ENCODE peak calls at places on chromosomes 6 and 20, in four cellular contexts. One of them, this sample, is unnamed.

GRCh38 chr6:3850451-3851203 is 1.5 kb downstream of the FAM50B start:
- DNase-seq in esophagus squamous epithelium: no peak
- DNase-seq in left ventricle myocardium inferior: no peak
- DNase-seq in fibroblast of pulmonary artery: no peak
- DNase-seq in this sample: no peak

GRCh38 chr20:17448071-17448470 is 83.1 kb downstream of the BFSP1 start:
- DNase-seq in esophagus squamous epithelium: no peak
- DNase-seq in left ventricle myocardium inferior: no peak
- DNase-seq in fibroblast of pulmonary artery: no peak
- DNase-seq in this sample: no peak

GRCh38 chr20:33667245-33668086 is 723 bp downstream of the ACTL10 start:
- DNase-seq in esophagus squamous epithelium: no peak
- DNase-seq in left ventricle myocardium inferior: peak
- DNase-seq in fibroblast of pulmonary artery: peak
- DNase-seq in this sample: no peak

GRCh38 chr20:59026904-59027745 is 5.0 kb downstream of the ATP5F1E start:
- DNase-seq in esophagus squamous epithelium: no peak
- DNase-seq in left ventricle myocardium inferior: no peak
- DNase-seq in fibroblast of pulmonary artery: no peak
- DNase-seq in this sample: no peak

GRCh38 chr6:71248306-71248705 is 40.3 kb upstream of the OGFRL1 start:
- DNase-seq in esophagus squamous epithelium: no peak
- DNase-seq in left ventricle myocardium inferior: no peak
- DNase-seq in fibroblast of pulmonary artery: peak
- DNase-seq in this sample: peak

GRCh38 chr6:56938634-56939294 is 16.1 kb upstream of the BEND6 start:
- DNase-seq in esophagus squamous epithelium: no peak
- DNase-seq in left ventricle myocardium inferior: no peak
- DNase-seq in fibroblast of pulmonary artery: peak
- DNase-seq in this sample: peak

GRCh38 chr6:125363360-125364121 is 61.8 kb upstream of the HDDC2 start:
- DNase-seq in esophagus squamous epithelium: no peak
- DNase-seq in left ventricle myocardium inferior: peak
- DNase-seq in fibroblast of pulmonary artery: peak
- DNase-seq in this sample: no peak

GRCh38 chr6:112370946-112371345 is 23.8 kb downstream of the RFPL4B start:
- DNase-seq in esophagus squamous epithelium: no peak
- DNase-seq in left ventricle myocardium inferior: no peak
- DNase-seq in fibroblast of pulmonary artery: no peak
- DNase-seq in this sample: no peak

GRCh38 chr6:24125980-24126379 is at the start of gene NRSN1:
- DNase-seq in esophagus squamous epithelium: no peak
- DNase-seq in left ventricle myocardium inferior: no peak
- DNase-seq in fibroblast of pulmonary artery: no peak
- DNase-seq in this sample: no peak
- H3K4me3 ChIP-seq in esophagus squamous epithelium: no peak
- H3K4me3 ChIP-seq in left ventricle myocardium inferior: peak
- H3K4me3 ChIP-seq in fibroblast of pulmonary artery: no peak
- H3K4me3 ChIP-seq in this sample: no peak

GRCh38 chr6:144139817-144140216 is 10.5 kb upstream of the STX11 start:
- DNase-seq in esophagus squamous epithelium: no peak
- DNase-seq in left ventricle myocardium inferior: no peak
- DNase-seq in fibroblast of pulmonary artery: no peak
- DNase-seq in this sample: no peak

GRCh38 chr6:144140859-144141258 is 9.5 kb upstream of the STX11 start:
- DNase-seq in esophagus squamous epithelium: no peak
- DNase-seq in left ventricle myocardium inferior: no peak
- DNase-seq in fibroblast of pulmonary artery: no peak
- DNase-seq in this sample: no peak

GRCh38 chr6:144143878-144144277 is 6.4 kb upstream of the STX11 start:
- DNase-seq in esophagus squamous epithelium: no peak
- DNase-seq in left ventricle myocardium inferior: no peak
- DNase-seq in fibroblast of pulmonary artery: no peak
- DNase-seq in this sample: no peak

GRCh38 chr6:144138542-144138941 is 11.8 kb upstream of the STX11 start:
- DNase-seq in esophagus squamous epithelium: no peak
- DNase-seq in left ventricle myocardium inferior: no peak
- DNase-seq in fibroblast of pulmonary artery: no peak
- DNase-seq in this sample: no peak

DNA sequence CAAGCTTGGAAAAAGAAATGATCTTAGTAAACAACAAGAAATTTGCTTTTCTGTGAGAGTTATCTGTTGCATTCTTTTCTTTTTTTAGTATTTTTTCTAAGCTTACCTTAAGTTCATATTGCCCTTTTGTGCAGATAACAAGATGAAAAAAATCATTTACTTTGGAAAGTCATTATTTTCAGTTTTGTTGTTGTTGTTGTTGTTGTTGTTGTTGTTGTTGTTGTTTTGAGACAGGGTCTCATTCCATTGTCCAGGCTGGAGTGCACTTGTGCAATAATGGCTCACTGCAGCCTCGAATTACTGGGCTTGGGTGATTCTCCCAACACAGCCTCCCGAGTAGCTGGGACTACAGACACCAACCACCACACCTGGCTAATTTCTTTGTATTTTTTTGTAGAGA is 8.8 kb upstream of the STX11 start:
- DNase-seq in esophagus squamous epithelium: no peak
- DNase-seq in left ventricle myocardium inferior: no peak
- DNase-seq in fibroblast of pulmonary artery: no peak
- DNase-seq in this sample: no peak
- TF ChIP-seq CTCF in esophagus squamous epithelium: no peak
- TF ChIP-seq CTCF in left ventricle myocardium inferior: no peak
- TF ChIP-seq CTCF in fibroblast of pulmonary artery: no peak
- TF ChIP-seq CTCF in this sample: no peak

GRCh38 chr6:16902520-16902919 is 141.3 kb upstream of the ATXN1 start:
- DNase-seq in esophagus squamous epithelium: no peak
- DNase-seq in left ventricle myocardium inferior: no peak
- DNase-seq in fibroblast of pulmonary artery: no peak
- DNase-seq in this sample: no peak
- H3K4me3 ChIP-seq in esophagus squamous epithelium: no peak
- H3K4me3 ChIP-seq in left ventricle myocardium inferior: no peak
- H3K4me3 ChIP-seq in fibroblast of pulmonary artery: no peak
- H3K4me3 ChIP-seq in this sample: no peak

GRCh38 chr20:23362392-23363256 is 642 bp downstream of the GZF1 start:
- DNase-seq in esophagus squamous epithelium: no peak
- DNase-seq in left ventricle myocardium inferior: peak
- DNase-seq in fibroblast of pulmonary artery: peak
- DNase-seq in this sample: no peak

GRCh38 chr20:23358923-23359572 is 2.9 kb upstream of the GZF1 start:
- DNase-seq in esophagus squamous epithelium: no peak
- DNase-seq in left ventricle myocardium inferior: no peak
- DNase-seq in fibroblast of pulmonary artery: no peak
- DNase-seq in this sample: no peak

GRCh38 chr20:23363257-23363649 is 1.3 kb downstream of the GZF1 start:
- DNase-seq in esophagus squamous epithelium: no peak
- DNase-seq in left ventricle myocardium inferior: peak
- DNase-seq in fibroblast of pulmonary artery: no peak
- DNase-seq in this sample: no peak

GRCh38 chr20:23361108-23361650 is 803 bp upstream of the GZF1 start:
- DNase-seq in esophagus squamous epithelium: no peak
- DNase-seq in left ventricle myocardium inferior: no peak
- DNase-seq in fibroblast of pulmonary artery: peak
- DNase-seq in this sample: no peak

GRCh38 chr20:23361651-23362391 is at the start of gene GZF1:
- DNase-seq in esophagus squamous epithelium: peak
- DNase-seq in left ventricle myocardium inferior: peak
- DNase-seq in fibroblast of pulmonary artery: peak
- DNase-seq in this sample: peak
- TF ChIP-seq CTCF in esophagus squamous epithelium: peak
- TF ChIP-seq CTCF in left ventricle myocardium inferior: peak
- TF ChIP-seq CTCF in fibroblast of pulmonary artery: no peak
- TF ChIP-seq CTCF in this sample: no peak

GRCh38 chr20:63487116-63487764 is 11.6 kb downstream of the EEF1A2 start:
- DNase-seq in esophagus squamous epithelium: no peak
- DNase-seq in left ventricle myocardium inferior: no peak
- DNase-seq in fibroblast of pulmonary artery: no peak
- DNase-seq in this sample: no peak
- H3K4me3 ChIP-seq in esophagus squamous epithelium: no peak
- H3K4me3 ChIP-seq in left ventricle myocardium inferior: no peak
- H3K4me3 ChIP-seq in fibroblast of pulmonary artery: no peak
- H3K4me3 ChIP-seq in this sample: no peak

DNA sequence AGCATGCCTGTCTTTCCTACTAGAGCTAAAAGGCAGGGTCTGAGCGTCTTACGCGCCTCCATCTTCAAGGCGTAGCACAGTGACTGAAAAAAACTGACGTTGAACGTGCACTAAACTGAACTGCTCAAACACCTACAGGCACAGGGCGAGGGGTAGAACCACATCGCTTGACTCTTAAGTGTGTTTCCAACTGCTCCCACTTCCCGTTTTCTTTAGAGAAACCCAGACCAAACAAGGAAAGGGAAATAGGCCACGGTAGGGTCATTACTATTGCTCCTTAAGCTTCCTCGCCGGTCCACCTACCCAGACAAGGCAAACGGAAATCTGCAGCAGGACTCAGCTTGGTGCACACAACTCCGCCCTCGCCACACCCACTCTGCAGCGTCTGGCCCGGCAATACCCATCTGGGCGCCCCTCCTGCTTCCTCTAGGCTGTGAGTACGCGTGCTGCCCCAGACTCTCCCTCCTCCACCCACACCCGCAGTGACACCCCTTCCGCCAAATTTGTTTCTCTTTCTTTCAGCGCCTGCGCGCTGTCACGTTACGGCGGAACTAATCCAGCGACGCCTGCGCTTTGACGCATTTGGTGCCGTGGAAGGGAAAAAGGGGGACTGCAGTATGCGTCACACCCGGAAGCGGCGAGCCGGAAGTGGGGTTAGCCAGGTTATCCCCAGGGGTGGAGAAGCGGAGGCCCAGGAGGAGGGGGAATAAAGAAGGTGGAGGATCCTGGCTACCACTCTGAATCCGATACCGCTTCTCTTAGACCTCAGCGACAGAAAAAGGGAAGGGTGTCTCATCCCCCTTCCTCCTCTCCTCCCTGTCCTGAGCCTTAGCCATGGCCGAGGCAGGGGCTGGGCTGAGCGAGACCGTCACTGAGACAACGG is at the start of gene PPP1R11:
- DNase-seq in esophagus squamous epithelium: peak
- DNase-seq in left ventricle myocardium inferior: peak
- DNase-seq in fibroblast of pulmonary artery: peak
- DNase-seq in this sample: peak
- TF ChIP-seq CTCF in esophagus squamous epithelium: no peak
- TF ChIP-seq CTCF in left ventricle myocardium inferior: no peak
- TF ChIP-seq CTCF in fibroblast of pulmonary artery: no peak
- TF ChIP-seq CTCF in this sample: no peak

GRCh38 chr6:138539882-138540281 is 40.6 kb upstream of the NHSL1 start:
- DNase-seq in esophagus squamous epithelium: no peak
- DNase-seq in left ventricle myocardium inferior: no peak
- DNase-seq in fibroblast of pulmonary artery: no peak
- DNase-seq in this sample: no peak

GRCh38 chr6:138543648-138544047 is 44.4 kb upstream of the NHSL1 start:
- DNase-seq in esophagus squamous epithelium: no peak
- DNase-seq in left ventricle myocardium inferior: no peak
- DNase-seq in fibroblast of pulmonary artery: no peak
- DNase-seq in this sample: no peak

GRCh38 chr6:138541793-138542481 is 42.6 kb upstream of the NHSL1 start:
- DNase-seq in esophagus squamous epithelium: no peak
- DNase-seq in left ventricle myocardium inferior: no peak
- DNase-seq in fibroblast of pulmonary artery: peak
- DNase-seq in this sample: no peak

GRCh38 chr6:138538390-138539031 is 39.2 kb upstream of the NHSL1 start:
- DNase-seq in esophagus squamous epithelium: no peak
- DNase-seq in left ventricle myocardium inferior: peak
- DNase-seq in fibroblast of pulmonary artery: no peak
- DNase-seq in this sample: no peak

GRCh38 chr6:138540468-138540867 is 41.2 kb upstream of the NHSL1 start:
- DNase-seq in esophagus squamous epithelium: no peak
- DNase-seq in left ventricle myocardium inferior: no peak
- DNase-seq in fibroblast of pulmonary artery: peak
- DNase-seq in this sample: peak
- H3K4me3 ChIP-seq in esophagus squamous epithelium: no peak
- H3K4me3 ChIP-seq in left ventricle myocardium inferior: peak
- H3K4me3 ChIP-seq in fibroblast of pulmonary artery: no peak
- H3K4me3 ChIP-seq in this sample: no peak

DNA sequence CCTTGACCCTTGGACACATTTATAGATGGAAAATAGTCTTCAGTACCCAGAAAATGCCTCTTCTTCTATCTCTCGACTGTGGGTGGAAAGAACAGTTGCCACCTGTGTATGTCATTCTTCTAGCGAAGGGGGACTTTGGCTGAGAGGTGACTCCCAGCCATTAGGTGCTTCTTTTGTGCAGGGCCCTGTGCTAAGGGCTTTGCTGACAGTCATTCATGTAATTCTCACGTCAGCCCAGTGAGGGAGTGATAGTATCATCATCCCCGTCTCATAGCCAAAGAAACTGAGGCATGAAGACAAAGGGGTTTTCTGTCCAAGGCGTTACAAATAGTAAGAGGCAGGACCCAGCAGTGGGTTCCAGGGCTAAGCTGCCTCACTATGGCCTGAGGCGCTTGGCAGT is 160.8 kb downstream of the SCML4 start:
- DNase-seq in esophagus squamous epithelium: no peak
- DNase-seq in left ventricle myocardium inferior: no peak
- DNase-seq in fibroblast of pulmonary artery: no peak
- DNase-seq in this sample: no peak
- TF ChIP-seq CTCF in esophagus squamous epithelium: no peak
- TF ChIP-seq CTCF in left ventricle myocardium inferior: no peak
- TF ChIP-seq CTCF in fibroblast of pulmonary artery: no peak
- TF ChIP-seq CTCF in this sample: no peak